ENCODE peak calls at places on chromosomes 4 and X, in five cellular contexts. Q, C, B, S and T are unnamed samples.

GRCh38 chr4:73127839-73128448 is 58.4 kb upstream of the COX18 start:
- DNase-seq in Q (no peak), C (no peak), B (no peak), S (no peak), T (no peak)

GRCh38 chrX:48957477-48957826 is at the start of gene OTUD5:
- DNase-seq in Q (no peak), C (no peak), B (peak), S (no peak), T (no peak)

GRCh38 chrX:49043220-49043986 is at the start of gene TFE3:
- DNase-seq in Q (peak), C (peak), B (peak), S (peak), T (peak)

GRCh38 chr4:156293657-156294297 is 340.1 kb upstream of the CTSO start:
- DNase-seq in Q (no peak), C (no peak), B (no peak), S (no peak), T (peak)

GRCh38 chrX:65821721-65822496 is 154.5 kb downstream of the MSN start:
- DNase-seq in Q (no peak), C (peak), B (peak), S (no peak), T (no peak)

GRCh38 chr4:9825049-9825448 is 43.6 kb downstream of the DRD5 start:
- DNase-seq in Q (no peak), C (no peak), B (no peak), S (no peak), T (no peak)

GRCh38 chr4:146224331-146224966 is 10.1 kb downstream of the REELD1 start:
- DNase-seq in Q (no peak), C (no peak), B (no peak), S (no peak), T (no peak)

GRCh38 chr4:139736661-139737060 is 71.0 kb downstream of the MGST2 start:
- DNase-seq in Q (no peak), C (no peak), B (no peak), S (no peak), T (no peak)

GRCh38 chr4:22129454-22130075 is 181.0 kb upstream of the KCNIP4 start:
- DNase-seq in Q (no peak), C (peak), B (no peak), S (peak), T (no peak)

GRCh38 chr4:113628711-113629110 is 132.8 kb downstream of the CAMK2D start:
- DNase-seq in Q (no peak), C (no peak), B (no peak), S (no peak), T (no peak)

GRCh38 chr4:1018147-1019020 is 7.0 kb downstream of the FGFRL1 start:
- DNase-seq in Q (no peak), C (no peak), B (no peak), S (no peak), T (no peak)

GRCh38 chr4:149980941-149981340 is 97.3 kb upstream of the DCLK2 start:
- DNase-seq in Q (no peak), C (peak), B (no peak), S (peak), T (no peak)

GRCh38 chr4:188554413-188554812 is 415.2 kb downstream of the TRIML1 start:
- DNase-seq in Q (no peak), C (no peak), B (no peak), S (no peak), T (no peak)

GRCh38 chrX:43741843-43742573 is 85.9 kb downstream of the MAOA start:
- DNase-seq in Q (peak), C (no peak), B (no peak), S (no peak), T (no peak)

GRCh38 chr4:94390804-94391410 is 48.3 kb upstream of the HPGDS start:
- DNase-seq in Q (no peak), C (peak), B (no peak), S (no peak), T (no peak)

GRCh38 chr4:47221721-47222120 is 190.4 kb downstream of the GABRB1 start:
- DNase-seq in Q (no peak), C (no peak), B (no peak), S (no peak), T (peak)

GRCh38 chr4:94507708-94508107 is 56.0 kb downstream of the PDLIM5 start:
- DNase-seq in Q (no peak), C (peak), B (no peak), S (peak), T (peak)

GRCh38 chr4:87058272-87059073 is 123.7 kb downstream of the AFF1 start:
- DNase-seq in Q (no peak), C (no peak), B (peak), S (peak), T (no peak)

GRCh38 chr4:17027495-17027894 is 129.1 kb upstream of the LDB2 start:
- DNase-seq in Q (no peak), C (no peak), B (no peak), S (peak), T (peak)

GRCh38 chrX:130754353-130754752 is 148.7 kb downstream of the ENOX2 start:
- DNase-seq in Q (no peak), C (no peak), B (no peak), S (no peak), T (no peak)

GRCh38 chr4:152719856-152720556 is 40.2 kb upstream of the TMEM154 start:
- DNase-seq in Q (peak), C (no peak), B (no peak), S (no peak), T (no peak)

GRCh38 chrX:63735882-63736281 is 49.1 kb downstream of the ARHGEF9 start:
- DNase-seq in Q (no peak), C (no peak), B (no peak), S (no peak), T (no peak)

GRCh38 chrX:116230136-116230886 is 59.8 kb downstream of the AGTR2 start:
- DNase-seq in Q (no peak), C (no peak), B (no peak), S (no peak), T (no peak)

GRCh38 chr4:27714073-27714472 is 853.4 kb downstream of the STIM2 start:
- DNase-seq in Q (no peak), C (no peak), B (no peak), S (no peak), T (no peak)

GRCh38 chr4:188412499-188412898 is 273.3 kb downstream of the TRIML1 start:
- DNase-seq in Q (no peak), C (no peak), B (no peak), S (no peak), T (no peak)

GRCh38 chrX:108439434-108439883 is at the start of gene COL4A5:
- DNase-seq in Q (peak), C (no peak), B (peak), S (peak), T (peak)

GRCh38 chr4:165426331-165426730 is 47.5 kb downstream of the CPE start:
- DNase-seq in Q (no peak), C (no peak), B (no peak), S (no peak), T (no peak)

GRCh38 chrX:46912098-46912672 is at the start of gene JADE3:
- DNase-seq in Q (peak), C (peak), B (peak), S (peak), T (no peak)

GRCh38 chr4:40704073-40704472 is 45.7 kb upstream of the NSUN7 start:
- DNase-seq in Q (no peak), C (no peak), B (no peak), S (no peak), T (no peak)

GRCh38 chr4:17544831-17545234 is 29.9 kb downstream of the CLRN2 start:
- DNase-seq in Q (no peak), C (no peak), B (no peak), S (no peak), T (no peak)

GRCh38 chr4:24594887-24595286 is 10.5 kb upstream of the DHX15 start:
- DNase-seq in Q (no peak), C (no peak), B (no peak), S (no peak), T (peak)
- H3K27ac ChIP-seq in Q (no peak), C (no peak), B (no peak), S (no peak), T (no peak)

GRCh38 chrX:70924294-70924693 is 6.6 kb downstream of the SLC7A3 start:
- DNase-seq in Q (no peak), C (no peak), B (no peak), S (no peak), T (no peak)

GRCh38 chrX:70922776-70923473 is 8.0 kb downstream of the SLC7A3 start:
- DNase-seq in Q (no peak), C (no peak), B (no peak), S (no peak), T (no peak)

GRCh38 chrX:70916754-70917153 is 8.2 kb upstream of the TEX11 start:
- DNase-seq in Q (no peak), C (no peak), B (no peak), S (no peak), T (no peak)

GRCh38 chrX:70921709-70922352 is 9.1 kb downstream of the SLC7A3 start:
- DNase-seq in Q (no peak), C (no peak), B (no peak), S (no peak), T (no peak)
- H3K27ac ChIP-seq in Q (no peak), C (no peak), B (no peak), S (no peak), T (no peak)

DNA sequence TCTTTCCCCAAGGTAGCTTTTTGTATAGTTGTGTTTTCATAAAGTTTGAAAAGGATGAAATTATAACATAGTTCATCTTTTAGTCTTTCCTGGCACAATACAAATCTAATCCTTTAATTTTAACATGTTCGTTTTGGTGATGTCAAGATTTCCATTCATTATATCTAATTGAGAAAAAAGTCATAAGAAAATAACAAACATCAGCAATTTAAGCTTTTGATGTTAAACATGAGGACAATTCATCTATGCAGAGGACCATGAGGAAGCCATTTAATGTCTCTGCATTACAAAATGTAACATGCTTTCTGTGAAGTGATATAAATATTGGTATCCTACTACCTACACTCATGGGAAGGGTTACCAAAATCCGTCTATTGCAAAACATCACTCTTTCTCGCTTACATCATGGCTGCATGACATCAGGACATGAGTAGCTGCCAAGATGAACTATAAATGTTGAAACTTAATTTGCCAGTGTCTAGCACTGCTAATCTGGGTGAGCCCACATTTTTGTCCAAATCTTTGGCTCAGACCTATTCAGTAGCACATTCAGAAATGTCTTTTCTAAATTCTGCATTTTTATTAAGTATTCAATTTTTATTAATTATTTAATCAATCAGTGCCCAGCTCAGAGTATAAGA is 9.5 kb downstream of the EPGN start:
- DNase-seq in Q (no peak), C (no peak), B (no peak), S (no peak), T (no peak)
- H3K27ac ChIP-seq in Q (no peak), C (no peak), B (no peak), S (no peak), T (no peak)

GRCh38 chrX:41435708-41436107 is 11.4 kb upstream of the NYX start:
- DNase-seq in Q (no peak), C (no peak), B (no peak), S (no peak), T (no peak)
- H3K27ac ChIP-seq in Q (no peak), C (no peak), B (peak), S (no peak), T (no peak)

DNA sequence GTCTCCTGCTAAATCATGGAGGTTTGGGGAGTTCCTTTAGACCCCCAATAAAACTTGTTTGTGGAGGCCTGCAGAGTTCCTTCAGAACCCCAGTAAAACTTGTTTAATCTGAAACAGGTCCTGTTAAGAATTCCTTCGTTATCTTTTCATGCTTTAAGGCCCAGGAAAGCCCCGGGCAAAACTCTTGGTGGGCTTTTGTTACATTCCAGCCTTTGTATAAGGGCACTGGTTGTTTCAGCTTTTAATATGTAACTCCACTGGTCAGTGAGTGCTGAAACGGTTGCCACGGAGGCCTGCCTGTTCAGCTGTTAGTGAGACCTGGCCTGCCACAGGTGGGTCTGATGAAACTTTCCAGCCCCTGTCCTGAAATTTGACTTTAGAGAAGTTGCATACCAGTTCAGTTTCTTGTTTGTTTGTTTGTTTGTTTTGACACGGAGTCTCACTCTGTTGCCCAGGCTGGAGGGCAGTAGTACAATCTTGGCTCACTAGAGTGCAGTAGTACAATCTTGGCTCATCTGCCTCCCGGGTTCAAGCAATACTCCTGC is 12.4 kb upstream of the DHRSX start:
- DNase-seq in Q (no peak), C (no peak), B (no peak), S (no peak), T (no peak)
- H3K27ac ChIP-seq in Q (no peak), C (no peak), B (no peak), S (no peak), T (no peak)

DNA sequence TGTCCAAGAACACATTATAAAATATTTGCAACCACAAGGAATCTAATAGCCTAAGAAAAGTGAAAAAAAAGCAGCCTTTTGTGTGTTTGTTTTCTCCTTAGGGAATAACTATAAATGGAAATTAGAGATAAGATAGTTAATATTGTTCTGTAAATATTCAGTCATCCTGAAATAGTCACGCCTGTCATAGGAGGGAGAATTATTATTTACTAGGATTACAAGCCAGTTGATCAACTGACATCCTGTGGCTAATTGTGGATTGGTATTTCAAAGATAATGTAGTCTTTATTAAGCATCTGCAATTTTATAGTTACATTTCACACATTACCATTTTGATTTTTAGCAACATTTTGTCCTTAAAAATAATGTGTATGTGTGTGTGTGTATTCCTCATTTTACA is 118.6 kb downstream of the CCSER1 start:
- DNase-seq in Q (no peak), C (no peak), B (no peak), S (no peak), T (no peak)
- H3K27ac ChIP-seq in Q (no peak), C (no peak), B (no peak), S (no peak), T (no peak)

GRCh38 chrX:29066516-29066915 is 479.3 kb downstream of the IL1RAPL1 start:
- DNase-seq in Q (no peak), C (no peak), B (no peak), S (no peak), T (no peak)

DNA sequence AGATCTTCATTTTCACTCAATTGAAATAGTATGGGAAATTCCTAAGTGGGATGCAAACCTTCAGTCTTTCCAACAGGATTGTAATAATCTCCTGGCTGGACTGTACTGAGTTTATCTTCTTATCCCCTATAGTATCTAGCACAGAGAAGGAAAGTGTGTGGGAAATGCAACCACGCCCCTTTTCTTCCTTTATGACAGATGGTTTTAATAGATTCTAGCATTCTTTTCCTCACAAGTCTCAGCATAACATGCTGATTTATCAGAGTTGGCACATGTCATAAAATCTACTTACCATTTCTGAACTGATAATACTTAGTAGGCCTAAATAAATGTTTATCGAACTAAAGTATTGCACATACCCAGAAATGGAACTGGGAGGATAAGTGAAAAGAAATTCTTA is 484.3 kb downstream of the IL1RAPL1 start:
- DNase-seq in Q (no peak), C (no peak), B (no peak), S (no peak), T (no peak)
- H3K27ac ChIP-seq in Q (no peak), C (no peak), B (no peak), S (no peak), T (no peak)

GRCh38 chr4:169975837-169976796 is 50.1 kb downstream of the MFAP3L start:
- DNase-seq in Q (no peak), C (peak), B (no peak), S (no peak), T (no peak)
- H3K27ac ChIP-seq in Q (no peak), C (no peak), B (no peak), S (no peak), T (no peak)

GRCh38 chrX:31851761-31852160 is 779.9 kb upstream of the FTHL17 start:
- DNase-seq in Q (no peak), C (no peak), B (no peak), S (no peak), T (no peak)

GRCh38 chrX:31845003-31845402 is 773.2 kb upstream of the FTHL17 start:
- DNase-seq in Q (no peak), C (no peak), B (no peak), S (no peak), T (no peak)

GRCh38 chrX:31847773-31848172 is 775.9 kb upstream of the FTHL17 start:
- DNase-seq in Q (no peak), C (no peak), B (no peak), S (no peak), T (no peak)
- H3K27ac ChIP-seq in Q (no peak), C (no peak), B (no peak), S (no peak), T (no peak)

DNA sequence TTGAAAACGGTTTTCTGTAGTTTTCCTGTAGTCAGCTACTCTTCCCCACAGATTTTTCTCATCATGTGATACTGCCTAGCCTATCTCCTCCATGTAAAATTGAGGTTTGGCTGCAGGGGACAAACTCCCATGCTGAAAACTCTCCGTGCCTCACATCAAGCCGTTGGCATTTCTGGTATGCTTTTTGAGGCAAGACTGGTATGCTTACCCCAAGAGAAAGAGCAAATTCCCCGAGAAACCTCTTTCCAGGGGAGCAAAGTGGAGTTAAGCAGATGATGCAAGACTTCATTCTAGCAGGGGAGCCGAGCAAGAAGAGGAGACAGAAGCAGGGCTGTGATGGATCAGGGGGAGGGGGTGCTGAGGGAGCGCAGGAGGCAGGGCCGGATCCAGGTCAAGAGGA is 4.8 kb downstream of the SOWAHD start:
- DNase-seq in Q (no peak), C (no peak), B (no peak), S (no peak), T (peak)
- H3K27ac ChIP-seq in Q (no peak), C (no peak), B (no peak), S (no peak), T (peak)